ENCODE peak calls at places on chromosome X, in eight cellular contexts. One of them, this sample, is unnamed.

GRCh38 chrX:143934542-143934941 is 50.7 kb downstream of the UBE2NL start:
- DNase-seq in thoracic aorta: no peak
- DNase-seq in cardiac muscle cell: peak; percentile 39
- DNase-seq in prostate gland: no peak
- DNase-seq in AG04450: no peak
- DNase-seq in IMR-90: no peak
- DNase-seq in ovary: no peak
- DNase-seq in AG04449: no peak
- DNase-seq in this sample: no peak

GRCh38 chrX:74349387-74349786 is 45.4 kb downstream of the ZCCHC13 start:
- DNase-seq in thoracic aorta: no peak
- DNase-seq in cardiac muscle cell: no peak
- DNase-seq in prostate gland: no peak
- DNase-seq in AG04450: peak; percentile 48
- DNase-seq in IMR-90: peak; percentile 82
- DNase-seq in ovary: no peak
- DNase-seq in AG04449: peak; percentile 31
- DNase-seq in this sample: peak; percentile 18

GRCh38 chrX:10922158-10922557 is 189.0 kb upstream of the HCCS start:
- DNase-seq in thoracic aorta: no peak
- DNase-seq in cardiac muscle cell: no peak
- DNase-seq in prostate gland: no peak
- DNase-seq in AG04450: peak; percentile 43
- DNase-seq in IMR-90: peak; percentile 86
- DNase-seq in ovary: no peak
- DNase-seq in AG04449: peak; percentile 36
- DNase-seq in this sample: peak; percentile 63

GRCh38 chrX:96692911-96693310 is 8.3 kb downstream of the DIAPH2 start:
- DNase-seq in thoracic aorta: no peak
- DNase-seq in cardiac muscle cell: no peak
- DNase-seq in prostate gland: no peak
- DNase-seq in AG04450: no peak
- DNase-seq in IMR-90: no peak
- DNase-seq in ovary: no peak
- DNase-seq in AG04449: no peak
- DNase-seq in this sample: no peak

GRCh38 chrX:88838392-88838791 is 91.4 kb downstream of the CPXCR1 start:
- DNase-seq in thoracic aorta: no peak
- DNase-seq in cardiac muscle cell: no peak
- DNase-seq in prostate gland: no peak
- DNase-seq in AG04450: no peak
- DNase-seq in IMR-90: no peak
- DNase-seq in ovary: no peak
- DNase-seq in AG04449: no peak
- DNase-seq in this sample: no peak

GRCh38 chrX:34734383-34734782 is 77.3 kb upstream of the TMEM47 start:
- DNase-seq in thoracic aorta: no peak
- DNase-seq in cardiac muscle cell: no peak
- DNase-seq in prostate gland: no peak
- DNase-seq in AG04450: peak; percentile 1
- DNase-seq in IMR-90: peak; percentile 62
- DNase-seq in ovary: no peak
- DNase-seq in AG04449: no peak
- DNase-seq in this sample: no peak

GRCh38 chrX:68865300-68865699 is 36.5 kb downstream of the EFNB1 start:
- DNase-seq in thoracic aorta: no peak
- DNase-seq in cardiac muscle cell: no peak
- DNase-seq in prostate gland: no peak
- DNase-seq in AG04450: no peak
- DNase-seq in IMR-90: no peak
- DNase-seq in ovary: no peak
- DNase-seq in AG04449: no peak
- DNase-seq in this sample: no peak

GRCh38 chrX:113124693-113125092 is 284.1 kb upstream of the AMOT start:
- DNase-seq in thoracic aorta: no peak
- DNase-seq in cardiac muscle cell: no peak
- DNase-seq in prostate gland: no peak
- DNase-seq in AG04450: no peak
- DNase-seq in IMR-90: no peak
- DNase-seq in ovary: no peak
- DNase-seq in AG04449: no peak
- DNase-seq in this sample: no peak

GRCh38 chrX:100447563-100448397 is 37.7 kb upstream of the PCDH19 start:
- DNase-seq in thoracic aorta: no peak
- DNase-seq in cardiac muscle cell: peak; percentile 77
- DNase-seq in prostate gland: no peak
- DNase-seq in AG04450: no peak
- DNase-seq in IMR-90: peak; percentile 1
- DNase-seq in ovary: peak; percentile 28
- DNase-seq in AG04449: no peak
- DNase-seq in this sample: no peak

GRCh38 chrX:109890910-109891502 is 111.9 kb upstream of the TMEM164 start:
- DNase-seq in thoracic aorta: no peak
- DNase-seq in cardiac muscle cell: peak; percentile 85
- DNase-seq in prostate gland: peak; percentile 20
- DNase-seq in AG04450: no peak
- DNase-seq in IMR-90: peak; percentile 59
- DNase-seq in ovary: peak; percentile 24
- DNase-seq in AG04449: no peak
- DNase-seq in this sample: peak; percentile 10

GRCh38 chrX:54042609-54043010 is 1.7 kb downstream of the PHF8 start:
- DNase-seq in thoracic aorta: peak; percentile 25
- DNase-seq in cardiac muscle cell: peak; percentile 72
- DNase-seq in prostate gland: peak; percentile 8
- DNase-seq in AG04450: no peak
- DNase-seq in IMR-90: peak; percentile 63
- DNase-seq in ovary: peak; percentile 40
- DNase-seq in AG04449: no peak
- DNase-seq in this sample: peak; percentile 14

GRCh38 chrX:66632986-66633385 is 5.9 kb downstream of the EDA2R start:
- DNase-seq in thoracic aorta: no peak
- DNase-seq in cardiac muscle cell: no peak
- DNase-seq in prostate gland: no peak
- DNase-seq in AG04450: no peak
- DNase-seq in IMR-90: peak; percentile 35
- DNase-seq in ovary: no peak
- DNase-seq in AG04449: no peak
- DNase-seq in this sample: no peak
- H3K4me3 ChIP-seq in thoracic aorta: no peak overlapping the region
- H3K4me3 ChIP-seq in cardiac muscle cell: no peak overlapping the region
- H3K4me3 ChIP-seq in prostate gland: no peak overlapping the region
- H3K4me3 ChIP-seq in AG04450: no peak overlapping the region
- H3K4me3 ChIP-seq in IMR-90: no peak overlapping the region
- H3K4me3 ChIP-seq in ovary: no peak overlapping the region
- H3K4me3 ChIP-seq in AG04449: no peak overlapping the region
- H3K4me3 ChIP-seq in this sample: no peak overlapping the region

DNA sequence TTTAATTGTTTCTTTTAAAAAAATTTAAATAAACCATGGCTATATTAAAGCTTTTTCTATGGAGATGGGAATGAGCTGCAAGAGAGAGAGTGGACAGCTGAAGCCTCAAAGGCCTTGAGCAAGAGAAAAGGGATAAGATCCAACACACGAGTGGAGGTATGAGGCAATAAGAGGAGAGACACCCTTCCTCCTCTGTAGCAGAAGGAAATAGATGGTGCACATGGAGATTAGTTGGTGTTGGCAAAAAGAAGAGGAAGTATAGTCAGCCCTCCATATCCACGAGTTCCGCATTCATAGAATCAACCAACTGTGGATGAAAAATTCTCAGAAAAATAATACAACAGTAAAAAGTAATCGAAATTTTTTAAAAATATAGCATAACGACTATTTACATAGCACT is 3.2 kb downstream of the CXorf38 start:
- DNase-seq in thoracic aorta: no peak
- DNase-seq in cardiac muscle cell: no peak
- DNase-seq in prostate gland: no peak
- DNase-seq in AG04450: no peak
- DNase-seq in IMR-90: peak; percentile 54
- DNase-seq in ovary: no peak
- DNase-seq in AG04449: no peak
- DNase-seq in this sample: no peak
- H3K4me3 ChIP-seq in thoracic aorta: peak overlapping the region; percentile 71
- H3K4me3 ChIP-seq in cardiac muscle cell: no peak overlapping the region
- H3K4me3 ChIP-seq in prostate gland: no peak overlapping the region
- H3K4me3 ChIP-seq in AG04450: peak overlapping the region; percentile 54
- H3K4me3 ChIP-seq in IMR-90: no peak overlapping the region
- H3K4me3 ChIP-seq in ovary: peak overlapping the region; percentile 29
- H3K4me3 ChIP-seq in AG04449: peak overlapping the region; percentile 54
- H3K4me3 ChIP-seq in this sample: no peak overlapping the region

DNA sequence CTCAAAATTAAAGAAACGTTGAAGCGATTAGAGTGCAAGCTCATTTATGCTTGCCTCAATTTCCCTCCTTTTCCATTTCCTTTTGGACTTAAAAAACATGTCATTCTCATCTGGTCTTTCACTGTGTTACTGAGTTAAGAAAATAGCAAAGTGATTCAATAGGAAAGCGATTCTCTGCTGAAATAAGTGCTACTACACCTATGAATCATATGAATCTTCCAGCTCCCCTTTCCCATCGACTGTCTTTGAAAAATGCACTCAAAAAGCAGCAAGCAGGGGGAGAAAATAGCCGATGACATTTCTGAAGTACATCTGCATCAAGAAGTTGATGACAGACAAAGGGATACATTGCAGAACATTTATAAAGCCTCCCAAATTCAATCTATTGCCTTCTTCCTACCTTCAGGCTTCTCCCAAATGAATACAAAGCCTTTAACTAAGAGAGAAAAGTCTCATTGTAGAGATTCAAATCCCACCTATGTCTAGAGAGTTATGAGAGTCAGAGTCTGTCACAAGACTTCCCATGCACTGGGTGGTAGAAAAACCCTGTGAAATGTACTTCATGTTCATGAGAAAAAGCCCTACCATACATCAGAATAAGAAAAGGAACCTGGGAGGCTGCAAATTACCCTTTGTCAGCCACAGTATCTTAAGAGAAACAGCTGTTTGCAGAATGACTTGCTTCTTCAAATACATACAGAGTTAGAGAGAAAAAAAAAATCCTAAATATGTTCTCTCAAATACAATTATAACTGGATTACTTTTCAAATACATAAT is 78.9 kb downstream of the MBNL3 start:
- DNase-seq in thoracic aorta: no peak
- DNase-seq in cardiac muscle cell: no peak
- DNase-seq in prostate gland: no peak
- DNase-seq in AG04450: no peak
- DNase-seq in IMR-90: no peak
- DNase-seq in ovary: no peak
- DNase-seq in AG04449: no peak
- DNase-seq in this sample: no peak
- H3K4me3 ChIP-seq in thoracic aorta: no peak overlapping the region
- H3K4me3 ChIP-seq in cardiac muscle cell: no peak overlapping the region
- H3K4me3 ChIP-seq in prostate gland: no peak overlapping the region
- H3K4me3 ChIP-seq in AG04450: no peak overlapping the region
- H3K4me3 ChIP-seq in IMR-90: no peak overlapping the region
- H3K4me3 ChIP-seq in ovary: no peak overlapping the region
- H3K4me3 ChIP-seq in AG04449: no peak overlapping the region
- H3K4me3 ChIP-seq in this sample: no peak overlapping the region

DNA sequence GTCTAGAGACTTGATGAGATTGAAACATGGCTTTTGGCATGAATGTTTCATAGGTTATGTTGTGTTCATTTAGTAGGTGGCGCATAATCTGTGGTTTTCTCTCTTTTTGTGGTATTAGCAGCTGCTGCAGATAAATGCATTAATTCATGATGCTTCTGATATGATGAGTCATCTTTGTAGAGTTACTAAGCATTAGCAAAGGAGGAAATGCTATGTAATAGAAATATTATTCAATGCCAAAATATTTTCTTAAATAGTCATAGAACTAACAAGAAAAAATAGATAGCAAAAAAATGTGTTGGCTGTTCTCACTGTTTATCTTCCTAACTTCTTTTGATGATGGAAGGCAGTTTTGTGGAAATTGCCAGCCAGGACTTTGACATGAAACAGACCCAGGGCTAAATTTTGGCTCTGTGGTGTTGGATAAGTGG is 3.6 kb downstream of the ZXDB start:
- DNase-seq in thoracic aorta: no peak
- DNase-seq in cardiac muscle cell: no peak
- DNase-seq in prostate gland: no peak
- DNase-seq in AG04450: peak; percentile 20
- DNase-seq in IMR-90: peak; percentile 85
- DNase-seq in ovary: peak; percentile 56
- DNase-seq in AG04449: peak; percentile 36
- DNase-seq in this sample: peak; percentile 44
- H3K4me3 ChIP-seq in thoracic aorta: peak overlapping the region; percentile 52
- H3K4me3 ChIP-seq in cardiac muscle cell: no peak overlapping the region
- H3K4me3 ChIP-seq in prostate gland: no peak overlapping the region
- H3K4me3 ChIP-seq in AG04450: peak overlapping the region; percentile 42
- H3K4me3 ChIP-seq in IMR-90: no peak overlapping the region
- H3K4me3 ChIP-seq in ovary: no peak overlapping the region
- H3K4me3 ChIP-seq in AG04449: peak overlapping the region; percentile 23
- H3K4me3 ChIP-seq in this sample: no peak overlapping the region

GRCh38 chrX:133913009-133913408 is 72.4 kb downstream of the GPC3 start:
- DNase-seq in thoracic aorta: no peak
- DNase-seq in cardiac muscle cell: no peak
- DNase-seq in prostate gland: no peak
- DNase-seq in AG04450: no peak
- DNase-seq in IMR-90: no peak
- DNase-seq in ovary: no peak
- DNase-seq in AG04449: no peak
- DNase-seq in this sample: no peak
- H3K4me3 ChIP-seq in thoracic aorta: no peak overlapping the region
- H3K4me3 ChIP-seq in cardiac muscle cell: no peak overlapping the region
- H3K4me3 ChIP-seq in prostate gland: no peak overlapping the region
- H3K4me3 ChIP-seq in AG04450: no peak overlapping the region
- H3K4me3 ChIP-seq in IMR-90: no peak overlapping the region
- H3K4me3 ChIP-seq in ovary: no peak overlapping the region
- H3K4me3 ChIP-seq in AG04449: no peak overlapping the region
- H3K4me3 ChIP-seq in this sample: no peak overlapping the region

DNA sequence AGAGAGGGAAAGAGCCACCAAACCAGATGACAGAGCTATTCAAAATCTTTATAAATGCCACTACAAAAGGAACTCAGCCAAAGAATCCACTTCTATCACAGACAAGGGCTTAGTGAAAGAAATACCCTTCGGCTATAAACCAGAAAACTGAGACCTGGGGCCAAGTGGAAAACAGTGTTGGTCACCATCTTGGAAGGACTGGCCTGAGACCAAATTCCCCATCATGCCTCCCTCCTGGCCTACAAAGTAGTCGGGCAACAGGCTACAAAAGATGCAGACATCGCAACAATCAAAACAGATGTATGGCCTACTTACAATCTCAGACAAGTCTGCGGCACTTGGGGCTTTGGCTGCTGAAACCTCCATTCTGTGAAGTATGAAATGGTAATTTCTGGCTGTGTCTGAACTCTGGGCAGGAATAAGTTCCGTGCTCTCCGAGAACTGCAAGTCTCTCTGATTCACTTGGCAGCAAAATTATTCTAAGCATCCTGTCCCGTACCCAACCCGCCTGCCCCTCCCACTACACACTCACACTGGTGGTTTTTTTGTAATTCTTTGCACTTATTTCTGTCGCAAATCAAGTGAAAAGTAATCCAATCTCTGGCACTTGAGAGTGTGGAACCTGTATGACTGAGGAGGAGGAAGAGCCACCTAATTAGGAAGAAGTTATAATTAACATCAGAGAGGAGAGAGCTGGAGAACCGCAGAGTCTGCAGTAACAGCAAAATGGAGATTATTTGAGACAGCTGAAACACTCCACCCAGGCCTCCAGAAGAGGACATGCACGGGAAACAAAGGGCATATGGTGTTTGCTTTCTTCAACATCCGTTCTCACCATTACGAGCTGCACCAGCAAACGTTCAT is 87.8 kb downstream of the SH3KBP1 start:
- DNase-seq in thoracic aorta: no peak
- DNase-seq in cardiac muscle cell: no peak
- DNase-seq in prostate gland: no peak
- DNase-seq in AG04450: no peak
- DNase-seq in IMR-90: peak; percentile 31
- DNase-seq in ovary: no peak
- DNase-seq in AG04449: no peak
- DNase-seq in this sample: no peak
- H3K4me3 ChIP-seq in thoracic aorta: peak overlapping the region; percentile 39
- H3K4me3 ChIP-seq in cardiac muscle cell: no peak overlapping the region
- H3K4me3 ChIP-seq in prostate gland: no peak overlapping the region
- H3K4me3 ChIP-seq in AG04450: no peak overlapping the region
- H3K4me3 ChIP-seq in IMR-90: no peak overlapping the region
- H3K4me3 ChIP-seq in ovary: no peak overlapping the region
- H3K4me3 ChIP-seq in AG04449: no peak overlapping the region
- H3K4me3 ChIP-seq in this sample: no peak overlapping the region

This sample was measured in AG09309.